ENCODE peak calls at places on chromosomes 13 and 19, in four cellular contexts. S, A, W and L are unnamed samples.

GRCh38 chr13:98033277-98034247 is 80.1 kb downstream of the IPO5 start:
- DNase-seq in S (no peak), A (peak), W (no peak), L (peak)

GRCh38 chr19:44176590-44176989 is 11.7 kb downstream of the ZNF226 start:
- DNase-seq in S (no peak), A (no peak), W (no peak), L (no peak)

GRCh38 chr19:7926021-7926726 is at the start of gene CTXN1:
- DNase-seq in S (peak), A (peak), W (peak), L (peak)

GRCh38 chr19:41427647-41428480 is 690 bp upstream of the B3GNT8 start:
- DNase-seq in S (peak), A (no peak), W (no peak), L (peak)

GRCh38 chr13:65112123-65113075 is 2117.7 kb downstream of the PCDH9 start:
- DNase-seq in S (no peak), A (peak), W (no peak), L (no peak)

GRCh38 chr13:100600461-100600860 is 11.9 kb upstream of the GGACT start:
- DNase-seq in S (no peak), A (no peak), W (no peak), L (no peak)

GRCh38 chr13:44373247-44373600 is 400 bp upstream of the SERP2 start:
- DNase-seq in S (no peak), A (no peak), W (no peak), L (peak)

GRCh38 chr13:48235100-48235813 is 2.3 kb downstream of the ITM2B start:
- DNase-seq in S (no peak), A (peak), W (no peak), L (peak)

GRCh38 chr13:100208596-100208995 is 119.7 kb downstream of the PCCA start:
- DNase-seq in S (no peak), A (peak), W (no peak), L (no peak)

GRCh38 chr19:8655340-8655709 is 24.9 kb downstream of the NFILZ start:
- DNase-seq in S (peak), A (no peak), W (no peak), L (no peak)

GRCh38 chr19:35136977-35137702 is 1.5 kb upstream of the FXYD1 start:
- DNase-seq in S (no peak), A (no peak), W (no peak), L (no peak)

GRCh38 chr13:93420887-93421286 is 194.3 kb downstream of the GPC6 start:
- DNase-seq in S (no peak), A (no peak), W (no peak), L (no peak)

GRCh38 chr19:10112037-10112751 is 701 bp downstream of the P2RY11 start:
- DNase-seq in S (no peak), A (peak), W (no peak), L (no peak)

GRCh38 chr19:10111405-10111811 is at the start of gene P2RY11:
- DNase-seq in S (no peak), A (no peak), W (no peak), L (no peak)

GRCh38 chr19:10113964-10114650 is 2.6 kb downstream of the P2RY11 start:
- DNase-seq in S (no peak), A (peak), W (no peak), L (no peak)

GRCh38 chr19:10113592-10113963 is 2.1 kb downstream of the P2RY11 start:
- DNase-seq in S (no peak), A (peak), W (no peak), L (no peak)

DNA sequence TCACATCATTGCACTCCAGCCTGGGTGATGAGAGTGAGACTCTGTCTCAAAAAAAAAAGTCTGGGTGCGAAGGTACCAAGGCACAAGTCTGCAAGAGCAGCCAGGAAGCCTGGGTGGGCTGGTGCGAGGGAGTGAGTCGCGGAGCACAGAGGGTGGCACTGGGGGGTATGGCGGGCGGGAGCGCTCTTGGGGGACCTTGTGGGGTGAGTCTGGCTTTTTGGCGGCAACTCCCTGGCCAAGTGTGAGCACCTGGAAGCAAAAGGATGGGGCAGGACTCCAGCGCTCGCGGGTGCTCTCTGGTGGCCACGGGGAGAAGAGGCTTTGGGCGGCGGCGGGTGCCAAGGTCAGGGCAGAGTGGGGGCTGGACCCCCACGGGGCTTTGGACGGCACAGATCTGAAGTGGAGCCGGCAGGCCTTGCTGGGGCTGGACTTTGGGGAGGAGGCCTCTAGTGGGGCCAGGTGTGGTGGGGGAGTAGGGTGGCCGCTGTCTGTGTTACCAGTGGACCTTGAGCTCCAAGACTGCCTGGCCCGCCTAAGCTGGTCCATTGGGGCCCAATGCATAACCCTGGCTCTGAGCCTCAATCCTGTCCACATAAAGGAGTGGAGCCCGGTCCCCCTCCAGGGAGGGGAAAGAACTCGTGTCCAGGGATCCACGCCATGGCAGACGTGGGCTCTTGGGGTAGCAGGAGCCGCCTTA is 1.6 kb downstream of the P2RY11 start:
- DNase-seq in S (peak), A (peak), W (no peak), L (peak)
- TF ChIP-seq CTCF in S (peak), A (peak), W (no peak), L (peak)

DNA sequence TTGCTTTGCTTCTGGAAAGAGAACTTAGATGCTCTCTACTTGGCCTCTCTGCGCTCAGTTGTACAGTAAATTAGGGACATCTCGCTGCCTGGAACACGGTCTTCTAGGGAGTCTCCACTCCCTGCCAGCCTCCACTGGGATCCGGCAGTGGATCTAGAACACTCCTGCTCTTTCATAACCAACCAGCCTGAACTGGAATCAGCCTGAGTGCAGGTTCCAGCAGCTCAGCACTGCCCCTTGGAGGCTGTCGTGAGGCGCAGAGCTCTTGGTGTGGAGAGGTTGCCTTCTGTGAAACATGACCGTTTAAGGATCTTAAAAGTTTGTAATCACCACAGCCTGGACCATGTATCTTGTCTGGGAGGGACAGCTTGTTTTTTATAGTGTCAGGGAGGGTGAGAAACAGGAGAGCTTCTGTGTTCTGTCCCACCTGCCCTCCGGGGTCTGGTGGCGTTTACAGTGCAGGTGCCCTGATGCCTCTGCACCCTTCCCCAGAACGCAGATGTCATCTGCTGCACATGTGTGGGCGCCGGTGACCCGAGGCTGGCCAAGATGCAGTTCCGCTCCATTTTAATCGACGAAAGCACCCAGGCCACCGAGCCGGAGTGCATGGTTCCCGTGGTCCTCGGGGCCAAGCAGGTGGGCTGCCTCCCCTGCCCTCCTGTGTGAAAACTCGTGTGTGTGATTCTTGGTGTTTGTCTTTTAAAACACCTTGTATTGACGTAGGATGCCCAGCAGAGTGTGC is 24.8 kb downstream of the UPF1 start:
- DNase-seq in S (no peak), A (peak), W (no peak), L (no peak)
- TF ChIP-seq CTCF in S (no peak), A (peak), W (no peak), L (no peak)

GRCh38 chr13:39938591-39938990 is 283.1 kb downstream of the COG6 start:
- DNase-seq in S (no peak), A (no peak), W (no peak), L (no peak)
- TF ChIP-seq CTCF in S (no peak), A (no peak), W (no peak), L (no peak)

GRCh38 chr19:3604227-3604986 is 2.3 kb downstream of the TBXA2R start:
- DNase-seq in S (no peak), A (no peak), W (no peak), L (no peak)

GRCh38 chr19:3595521-3596061 is 10.3 kb downstream of the GIPC3 start:
- DNase-seq in S (no peak), A (no peak), W (no peak), L (no peak)

GRCh38 chr19:3603121-3603841 is 3.4 kb downstream of the TBXA2R start:
- DNase-seq in S (no peak), A (no peak), W (no peak), L (no peak)

GRCh38 chr19:3601021-3601420 is 5.7 kb downstream of the TBXA2R start:
- DNase-seq in S (no peak), A (no peak), W (no peak), L (no peak)

DNA sequence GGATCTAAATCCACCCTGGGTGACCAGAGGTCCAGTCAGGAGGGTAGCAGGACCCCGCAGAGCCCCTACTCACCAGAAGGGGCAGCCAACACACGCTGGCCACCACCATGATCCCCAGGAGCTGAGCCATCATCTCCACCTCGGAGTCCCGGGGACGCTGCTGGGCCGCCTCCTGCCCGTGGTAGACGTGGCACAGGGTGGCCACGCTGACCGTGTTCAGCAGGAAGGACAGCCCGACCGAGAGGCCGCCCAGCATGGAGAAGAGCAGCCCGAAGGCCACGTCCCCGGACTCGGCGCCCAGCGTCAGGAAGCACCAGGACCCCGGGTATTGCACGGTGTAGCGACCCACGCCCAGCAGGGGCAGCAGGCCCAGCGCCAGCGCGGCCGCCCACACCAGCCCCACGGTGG is 6.9 kb downstream of the TBXA2R start:
- DNase-seq in S (no peak), A (no peak), W (no peak), L (peak)
- TF ChIP-seq CTCF in S (no peak), A (peak), W (no peak), L (peak)

GRCh38 chr13:29397265-29397664 is 198.2 kb downstream of the SLC7A1 start:
- DNase-seq in S (no peak), A (no peak), W (no peak), L (no peak)
- TF ChIP-seq CTCF in S (no peak), A (peak), W (no peak), L (no peak)

GRCh38 chr19:17836530-17836929 is 11.3 kb downstream of the JAK3 start:
- DNase-seq in S (no peak), A (no peak), W (no peak), L (no peak)

GRCh38 chr19:17831419-17831888 is 10.1 kb upstream of the INSL3 start:
- DNase-seq in S (no peak), A (no peak), W (no peak), L (no peak)

GRCh38 chr19:17832443-17833208 is 11.3 kb upstream of the INSL3 start:
- DNase-seq in S (no peak), A (no peak), W (no peak), L (no peak)

GRCh38 chr19:17835182-17836006 is 12.4 kb downstream of the JAK3 start:
- DNase-seq in S (no peak), A (no peak), W (no peak), L (no peak)

DNA sequence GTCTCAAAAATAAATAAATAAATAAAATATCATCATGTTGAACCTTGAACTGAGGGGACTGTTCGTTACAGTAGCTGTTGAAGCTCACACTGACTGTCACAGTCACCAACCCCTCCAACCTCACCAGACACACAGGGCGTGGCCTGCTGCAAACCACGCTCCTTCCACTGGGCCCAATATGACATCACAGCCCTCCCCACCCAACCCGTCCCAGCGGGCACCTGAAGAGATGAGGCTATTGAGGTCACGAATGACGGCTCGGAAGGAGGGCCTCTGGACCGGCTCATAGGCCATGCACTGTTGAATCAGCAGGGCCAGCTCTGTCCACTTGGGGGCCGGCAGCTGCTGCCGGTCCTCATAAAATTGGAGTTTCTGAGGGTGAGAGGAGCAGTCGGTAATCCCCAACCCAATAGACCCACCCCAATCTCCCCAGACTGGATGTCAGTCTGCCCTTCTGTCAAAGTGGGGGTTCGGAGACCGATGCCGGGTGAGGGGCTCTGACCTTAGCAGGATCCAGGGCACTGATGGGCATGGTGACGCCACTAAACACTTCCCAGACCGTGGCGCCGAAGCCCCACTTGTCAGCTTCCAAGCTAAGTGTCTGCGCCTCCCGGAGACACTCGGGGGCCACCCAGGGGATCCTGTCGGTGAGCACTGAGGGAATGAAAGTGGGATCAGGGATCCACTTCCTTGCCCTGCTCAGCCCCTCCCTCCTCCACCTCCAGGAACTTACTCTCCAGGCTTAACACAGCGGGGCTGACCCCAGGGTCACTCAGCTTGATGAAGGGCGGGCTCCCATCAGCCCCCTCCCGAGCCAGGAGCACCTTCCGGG is 13.2 kb downstream of the JAK3 start:
- DNase-seq in S (no peak), A (no peak), W (no peak), L (no peak)
- TF ChIP-seq CTCF in S (no peak), A (no peak), W (no peak), L (no peak)

GRCh38 chr13:76667551-76667950 is 218.7 kb downstream of the KCTD12 start:
- DNase-seq in S (no peak), A (peak), W (no peak), L (no peak)
- TF ChIP-seq CTCF in S (peak), A (peak), W (no peak), L (no peak)

GRCh38 chr13:45683701-45684100 is 18.4 kb upstream of the CBY2 start:
- DNase-seq in S (no peak), A (no peak), W (no peak), L (no peak)
- TF ChIP-seq CTCF in S (peak), A (peak), W (no peak), L (no peak)

GRCh38 chr19:5958074-5958850 is 19.7 kb downstream of the RANBP3 start:
- DNase-seq in S (no peak), A (no peak), W (no peak), L (no peak)
- TF ChIP-seq CTCF in S (no peak), A (no peak), W (no peak), L (no peak)

GRCh38 chr19:18346091-18346490 is 5.7 kb downstream of the PGPEP1 start:
- DNase-seq in S (no peak), A (peak), W (no peak), L (no peak)
- TF ChIP-seq CTCF in S (no peak), A (no peak), W (no peak), L (no peak)